ENCODE peak calls at places on chromosome 14, in eight cellular contexts. K is stomach, J is right atrium auricular region, C is OCI-LY7, W is fibroblast of lung, M is epithelial cell of esophagus, Q is adrenal gland, O is progenitor cell of endocrine pancreas. R is an unnamed sample.

GRCh38 chr14:44961151-44961729 is 507 bp downstream of the KLHL28 start:
- DNase-seq in K (peak), J (peak), C (peak), W (peak), M (peak), Q (peak), O (no peak), R (no peak)

GRCh38 chr14:49991491-49991890 is 98.6 kb downstream of the ARF6 start:
- DNase-seq in K (no peak), J (no peak), C (no peak), W (no peak), M (no peak), Q (no peak), O (no peak), R (no peak)

GRCh38 chr14:68199465-68200145 is 380.0 kb downstream of the RAD51B start:
- DNase-seq in K (peak), J (peak), C (no peak), W (no peak), M (peak), Q (no peak), O (no peak), R (no peak)

GRCh38 chr14:71113376-71113775 is 206.1 kb downstream of the PCNX1 start:
- DNase-seq in K (no peak), J (no peak), C (no peak), W (peak), M (peak), Q (no peak), O (no peak), R (no peak)

GRCh38 chr14:75188520-75189267 is 12.3 kb upstream of the TMED10 start:
- DNase-seq in K (no peak), J (no peak), C (peak), W (no peak), M (no peak), Q (peak), O (no peak), R (no peak)

GRCh38 chr14:92254786-92255185 is 68.2 kb upstream of the SLC24A4 start:
- DNase-seq in K (no peak), J (no peak), C (no peak), W (peak), M (no peak), Q (peak), O (no peak), R (no peak)

GRCh38 chr14:105086833-105087307 is 21.6 kb upstream of the GPR132 start:
- DNase-seq in K (peak), J (no peak), C (peak), W (peak), M (peak), Q (peak), O (peak), R (peak)

GRCh38 chr14:61555056-61555838 is 140.1 kb upstream of the HIF1A start:
- DNase-seq in K (no peak), J (peak), C (no peak), W (no peak), M (peak), Q (no peak), O (no peak), R (no peak)

GRCh38 chr14:91129261-91129660 is 15.4 kb downstream of the DGLUCY start:
- DNase-seq in K (no peak), J (no peak), C (no peak), W (no peak), M (peak), Q (no peak), O (no peak), R (no peak)

GRCh38 chr14:59280961-59281360 is 92.5 kb downstream of the DAAM1 start:
- DNase-seq in K (no peak), J (no peak), C (no peak), W (no peak), M (no peak), Q (no peak), O (no peak), R (no peak)

GRCh38 chr14:104967414-104968152 is 10.6 kb downstream of the AHNAK2 start:
- DNase-seq in K (peak), J (peak), C (no peak), W (peak), M (peak), Q (no peak), O (no peak), R (no peak)

GRCh38 chr14:92651793-92652382 is 96.5 kb downstream of the LGMN start:
- DNase-seq in K (peak), J (no peak), C (no peak), W (no peak), M (no peak), Q (peak), O (no peak), R (no peak)

GRCh38 chr14:35287481-35288013 is 4.6 kb upstream of the PSMA6 start:
- DNase-seq in K (peak), J (no peak), C (peak), W (no peak), M (peak), Q (no peak), O (no peak), R (no peak)

GRCh38 chr14:86787782-86788181 is 1205.2 kb downstream of the GALC start:
- DNase-seq in K (no peak), J (no peak), C (peak), W (peak), M (peak), Q (no peak), O (no peak), R (no peak)

GRCh38 chr14:102500190-102500661 is 9.3 kb downstream of the ANKRD9 start:
- DNase-seq in K (no peak), J (peak), C (no peak), W (peak), M (peak), Q (peak), O (no peak), R (no peak)

GRCh38 chr14:77543240-77543551 is 44.6 kb upstream of the ISM2 start:
- DNase-seq in K (no peak), J (no peak), C (no peak), W (no peak), M (no peak), Q (no peak), O (no peak), R (no peak)

GRCh38 chr14:91342243-91342760 is 75.3 kb downstream of the CCDC88C start:
- DNase-seq in K (no peak), J (no peak), C (no peak), W (no peak), M (no peak), Q (no peak), O (no peak), R (no peak)

GRCh38 chr14:42110167-42110566 is 503.5 kb downstream of the LRFN5 start:
- DNase-seq in K (no peak), J (no peak), C (peak), W (peak), M (peak), Q (peak), O (no peak), R (no peak)

GRCh38 chr14:61372842-61373555 is 51.6 kb downstream of the PRKCH start:
- DNase-seq in K (no peak), J (no peak), C (no peak), W (no peak), M (no peak), Q (no peak), O (no peak), R (no peak)

GRCh38 chr14:28635387-28635786 is 131.2 kb upstream of the FOXG1 start:
- DNase-seq in K (no peak), J (no peak), C (peak), W (peak), M (peak), Q (peak), O (no peak), R (no peak)

GRCh38 chr14:99601301-99601945 is 2.6 kb downstream of the CCDC85C start:
- DNase-seq in K (no peak), J (peak), C (no peak), W (no peak), M (no peak), Q (peak), O (no peak), R (no peak)

GRCh38 chr14:73743431-73743931 is 29.3 kb upstream of the PNMA1 start:
- DNase-seq in K (no peak), J (no peak), C (peak), W (no peak), M (no peak), Q (peak), O (no peak), R (no peak)

GRCh38 chr14:35083530-35084150 is 37.6 kb downstream of the FAM177A1 start:
- DNase-seq in K (no peak), J (no peak), C (no peak), W (no peak), M (no peak), Q (no peak), O (no peak), R (no peak)

GRCh38 chr14:100824156-100824555 is 1.8 kb upstream of the MEG3 start:
- DNase-seq in K (no peak), J (peak), C (no peak), W (peak), M (peak), Q (peak), O (no peak), R (no peak)

GRCh38 chr14:69339426-69339825 is 58.7 kb downstream of the ERH start:
- DNase-seq in K (no peak), J (no peak), C (no peak), W (no peak), M (no peak), Q (no peak), O (no peak), R (no peak)

GRCh38 chr14:59627011-59627520 is 50.5 kb upstream of the CCDC175 start:
- DNase-seq in K (no peak), J (no peak), C (no peak), W (no peak), M (no peak), Q (no peak), O (no peak), R (no peak)

GRCh38 chr14:101065696-101066694 is 162.5 kb upstream of the RTL1 start:
- DNase-seq in K (no peak), J (no peak), C (no peak), W (no peak), M (no peak), Q (peak), O (no peak), R (no peak)

GRCh38 chr14:81341405-81342180 is 58.5 kb downstream of the STON2 start:
- DNase-seq in K (no peak), J (no peak), C (no peak), W (no peak), M (peak), Q (no peak), O (no peak), R (no peak)

GRCh38 chr14:22178330-22178981 is 410.6 kb downstream of the DAD1 start:
- DNase-seq in K (no peak), J (no peak), C (no peak), W (peak), M (no peak), Q (no peak), O (no peak), R (no peak)

GRCh38 chr14:71551291-71551955 is 380.8 kb upstream of the RGS6 start:
- DNase-seq in K (no peak), J (no peak), C (peak), W (no peak), M (peak), Q (no peak), O (no peak), R (no peak)

GRCh38 chr14:59583755-59584154 is 7.1 kb upstream of the CCDC175 start:
- DNase-seq in K (no peak), J (no peak), C (no peak), W (peak), M (peak), Q (no peak), O (no peak), R (no peak)

GRCh38 chr14:85056228-85056627 is 473.7 kb upstream of the FLRT2 start:
- DNase-seq in K (no peak), J (no peak), C (no peak), W (no peak), M (no peak), Q (no peak), O (no peak), R (no peak)

GRCh38 chr14:104020471-104020870 is 65.0 kb upstream of the ASPG start:
- DNase-seq in K (no peak), J (peak), C (no peak), W (no peak), M (no peak), Q (no peak), O (no peak), R (no peak)

GRCh38 chr14:64755661-64756265 is 51.5 kb downstream of the PLEKHG3 start:
- DNase-seq in K (no peak), J (no peak), C (no peak), W (no peak), M (peak), Q (no peak), O (no peak), R (no peak)

DNA sequence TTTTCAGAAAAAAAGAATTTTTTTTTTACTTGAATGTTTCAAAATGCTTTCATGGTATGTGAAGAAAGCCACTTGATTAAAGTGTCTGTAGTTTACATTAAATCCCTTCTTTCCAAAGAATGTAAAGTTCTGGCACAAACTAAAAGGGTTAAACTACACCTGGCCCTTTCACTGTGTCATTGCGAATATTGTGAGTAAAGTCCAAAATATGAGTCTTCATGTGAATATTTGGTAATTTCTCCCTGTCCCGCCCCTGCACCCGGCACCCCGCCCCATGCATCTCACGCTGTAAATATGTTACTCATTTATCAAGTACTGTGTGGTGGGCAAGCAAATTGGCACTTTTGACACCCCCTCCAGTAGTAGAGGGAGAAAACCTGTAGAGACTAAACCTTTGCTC is 274.7 kb downstream of the TTC6 start:
- DNase-seq in K (no peak), J (no peak), C (no peak), W (no peak), M (peak), Q (no peak), O (no peak), R (no peak)
- TF ChIP-seq CTCF in K (no peak), J (no peak), C (no peak), W (no peak), M (no peak), Q (no peak), O (no peak), R (no peak)

GRCh38 chr14:72609205-72609916 is 284.5 kb downstream of the DPF3 start:
- DNase-seq in K (no peak), J (peak), C (no peak), W (no peak), M (no peak), Q (no peak), O (no peak), R (peak)

GRCh38 chr14:72608391-72609204 is 285.3 kb downstream of the DPF3 start:
- DNase-seq in K (no peak), J (peak), C (no peak), W (peak), M (peak), Q (no peak), O (no peak), R (peak)

GRCh38 chr14:72610831-72611200 is 283.1 kb downstream of the DPF3 start:
- DNase-seq in K (no peak), J (peak), C (no peak), W (no peak), M (no peak), Q (no peak), O (peak), R (peak)

GRCh38 chr14:72611506-72611905 is 282.4 kb downstream of the DPF3 start:
- DNase-seq in K (no peak), J (no peak), C (no peak), W (no peak), M (no peak), Q (no peak), O (no peak), R (peak)

DNA sequence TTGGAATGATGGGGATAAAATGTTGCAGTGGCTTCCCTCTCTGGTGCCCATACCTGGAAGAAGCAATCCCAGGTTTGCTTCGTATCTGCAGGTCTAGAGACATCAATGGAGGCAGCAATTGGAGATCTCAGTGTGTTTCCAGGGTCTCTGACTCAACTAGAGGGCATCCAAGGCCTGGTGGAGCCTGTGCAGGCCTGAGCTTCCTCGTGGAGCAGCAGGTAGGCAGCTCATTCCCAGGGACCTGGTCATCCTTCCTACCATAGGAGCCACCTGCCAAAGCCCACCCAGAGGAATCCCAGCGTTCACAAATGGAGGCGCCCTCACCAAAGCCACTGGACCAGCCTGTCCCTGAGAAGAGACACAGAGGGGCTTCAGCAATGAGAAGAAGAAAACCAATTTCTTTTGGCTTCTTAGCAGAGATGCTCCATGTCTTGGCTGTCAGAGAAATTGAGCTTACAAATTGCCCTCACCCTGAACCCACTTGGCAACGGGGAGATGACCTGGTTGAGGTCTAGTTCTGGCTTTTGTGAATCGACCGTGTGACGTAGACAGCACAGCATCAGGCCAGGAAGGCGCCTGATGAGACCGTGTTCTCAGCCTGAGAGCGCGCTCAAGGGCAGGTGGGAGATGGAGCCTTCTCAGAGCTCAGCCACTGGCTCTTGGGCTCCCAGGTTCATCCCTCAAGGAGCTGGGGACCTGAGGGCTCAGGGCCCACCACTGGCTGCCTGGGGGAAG is 283.6 kb downstream of the DPF3 start:
- DNase-seq in K (no peak), J (peak), C (no peak), W (no peak), M (no peak), Q (no peak), O (no peak), R (peak)
- TF ChIP-seq CTCF in K (no peak), J (no peak), C (no peak), W (no peak), M (no peak), Q (no peak), O (no peak), R (no peak)

DNA sequence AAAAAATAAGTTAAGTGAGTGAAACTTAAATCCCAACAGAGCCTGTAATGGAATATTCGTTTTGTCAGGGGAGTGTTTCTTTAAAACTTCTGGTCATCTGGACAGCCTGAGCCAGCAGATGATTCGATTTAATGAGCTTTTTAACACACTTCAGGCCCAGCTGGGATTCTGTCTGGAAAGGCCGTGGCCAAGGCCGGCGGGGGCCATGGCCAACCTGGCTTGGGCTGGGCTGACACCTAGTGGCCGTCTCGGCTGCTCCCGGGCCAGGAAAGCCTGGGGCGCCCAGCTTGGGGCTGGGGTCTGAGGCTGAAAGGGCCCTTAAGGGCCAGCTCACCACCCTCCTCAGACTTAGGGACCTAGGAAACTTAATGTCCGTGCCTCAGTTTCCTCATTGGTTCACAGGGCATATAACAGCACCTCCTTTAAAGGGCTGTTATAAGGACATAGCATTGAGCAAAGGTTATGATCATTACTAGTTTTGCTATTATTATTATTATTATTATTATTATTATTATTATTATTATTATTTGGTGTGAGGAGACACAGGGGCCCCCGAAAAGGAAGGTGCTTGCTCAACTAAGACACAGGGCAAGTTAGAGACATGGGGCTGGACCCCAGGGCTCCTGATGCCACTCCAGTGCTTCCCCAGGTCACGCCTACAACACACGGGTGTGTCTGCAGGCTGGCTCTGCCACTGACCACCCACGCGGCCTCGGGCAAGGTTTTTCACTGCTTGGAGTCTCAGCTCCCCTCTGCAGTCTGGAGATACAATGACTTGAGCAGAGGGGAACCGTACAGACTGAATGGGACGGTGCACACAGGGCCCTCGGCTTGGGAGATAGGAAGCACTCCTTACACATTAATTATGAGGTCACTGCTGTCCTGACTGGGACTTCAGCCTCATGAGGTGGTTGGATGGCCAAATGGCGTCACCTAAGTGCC is 84.0 kb downstream of the SYNE3 start:
- DNase-seq in K (peak), J (no peak), C (peak), W (peak), M (peak), Q (peak), O (peak), R (no peak)
- TF ChIP-seq CTCF in K (no peak), J (peak), C (peak), W (peak), M (peak), Q (peak), O (peak), R (peak)

DNA sequence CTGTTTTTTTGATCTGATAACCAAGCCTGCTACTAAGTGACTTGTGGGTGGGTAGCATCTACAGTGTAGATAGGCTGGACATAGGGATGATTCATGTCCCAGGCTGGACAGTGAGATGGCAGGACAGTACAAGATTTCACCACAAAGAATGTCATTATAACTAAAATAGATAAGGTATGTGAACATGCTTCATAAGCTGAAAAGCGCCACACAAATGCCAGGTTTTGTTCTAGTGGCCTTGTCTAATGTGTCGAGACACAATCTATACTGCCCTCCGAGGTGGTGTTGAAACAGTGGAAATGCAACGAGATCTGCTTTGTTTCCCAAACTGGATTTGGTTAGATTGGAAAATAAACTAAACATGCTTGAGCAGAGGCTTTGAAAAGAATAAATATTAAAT is 4.4 kb downstream of the LGALS3 start:
- DNase-seq in K (no peak), J (no peak), C (no peak), W (peak), M (peak), Q (peak), O (no peak), R (no peak)
- TF ChIP-seq CTCF in K (peak), J (peak), C (no peak), W (peak), M (peak), Q (peak), O (peak), R (peak)

GRCh38 chr14:94680498-94681288 is 68.5 kb downstream of the SERPINA3 start:
- DNase-seq in K (no peak), J (no peak), C (no peak), W (no peak), M (no peak), Q (no peak), O (no peak), R (peak)
- TF ChIP-seq CTCF in K (no peak), J (no peak), C (no peak), W (no peak), M (no peak), Q (no peak), O (no peak), R (no peak)

GRCh38 chr14:65832431-65833253 is 420.1 kb downstream of the FUT8 start:
- DNase-seq in K (no peak), J (no peak), C (peak), W (peak), M (no peak), Q (no peak), O (no peak), R (no peak)
- TF ChIP-seq CTCF in K (no peak), J (peak), C (peak), W (peak), M (no peak), Q (no peak), O (peak), R (peak)

GRCh38 chr14:37565550-37565949 is 29.5 kb downstream of the FOXA1 start:
- DNase-seq in K (no peak), J (no peak), C (no peak), W (no peak), M (no peak), Q (no peak), O (no peak), R (no peak)
- TF ChIP-seq CTCF in K (no peak), J (no peak), C (peak), W (peak), M (peak), Q (no peak), O (peak), R (peak)

R was measured in type B pancreatic cell.